ENCODE peak calls at places on chromosomes 5 and 9, in five cellular contexts. P, M, U, Z and V are unnamed samples.
A peak's percentile ranks its signal among the peaks of the same experiment; 100 is the strongest.

GRCh38 chr5:117872798-117873368 is 1115.5 kb downstream of the DTWD2 start:
- DNase-seq in Z (no peak), U (no peak), M (no peak), P (no peak), V (no peak)

GRCh38 chr5:143258559-143259253 is 144.8 kb downstream of the NR3C1 start:
- DNase-seq in U (peak; percentile 87), M (no peak), Z (no peak), P (no peak), V (no peak)

GRCh38 chr5:154857091-154857533 is 1.3 kb upstream of the CNOT8 start:
- DNase-seq in P (no peak), U (no peak), M (peak; percentile 87), Z (no peak), V (peak; percentile 97)

GRCh38 chr5:131979816-131980215 is 31.6 kb downstream of the ACSL6 start:
- DNase-seq in P (no peak), U (no peak), Z (no peak), M (no peak), V (peak; percentile 58)

GRCh38 chr5:19584131-19584530 is 403.9 kb downstream of the CDH18 start:
- DNase-seq in U (no peak), Z (no peak), M (no peak), P (no peak), V (no peak)

GRCh38 chr5:173016621-173017046 is 33.1 kb downstream of the ATP6V0E1 start:
- DNase-seq in M (no peak), U (peak; percentile 71), Z (peak; percentile 74), P (no peak), V (peak; percentile 24)

GRCh38 chr5:136043968-136044610 is 15.3 kb downstream of the TGFBI start:
- DNase-seq in P (peak; percentile 63), U (no peak), M (no peak), Z (no peak), V (no peak)

GRCh38 chr9:110446171-110446570 is 108.5 kb upstream of the TXNDC8 start:
- DNase-seq in P (no peak), Z (no peak), U (peak; percentile 22), M (no peak), V (no peak)

GRCh38 chr9:96242829-96243228 is 59.1 kb downstream of the HSD17B3 start:
- DNase-seq in Z (no peak), U (no peak), M (no peak), P (no peak), V (peak; percentile 59)

GRCh38 chr9:304519-305185 is 90.0 kb downstream of the DOCK8 start:
- DNase-seq in U (no peak), P (no peak), Z (no peak), M (no peak), V (no peak)

GRCh38 chr5:9519537-9519936 is 26.3 kb downstream of the SEMA5A start:
- DNase-seq in M (peak; percentile 17), P (no peak), Z (no peak), U (peak; percentile 28), V (no peak)

GRCh38 chr5:81767097-81767496 is 16.2 kb upstream of the SSBP2 start:
- DNase-seq in P (no peak), U (no peak), Z (no peak), M (no peak), V (no peak)

GRCh38 chr5:40332945-40333344 is 346.8 kb upstream of the PTGER4 start:
- DNase-seq in Z (no peak), M (no peak), P (no peak), U (no peak), V (no peak)

GRCh38 chr9:134204041-134204440 is 39.7 kb upstream of the RNU6ATAC start:
- DNase-seq in M (peak; percentile 7), U (no peak), P (peak; percentile 46), Z (no peak), V (no peak)

GRCh38 chr9:85430659-85431370 is 310.9 kb downstream of the AGTPBP1 start:
- DNase-seq in M (no peak), P (no peak), Z (peak; percentile 82), U (no peak), V (no peak)

GRCh38 chr9:93896496-93897033 is 58.6 kb downstream of the BARX1 start:
- DNase-seq in M (peak; percentile 2), P (peak; percentile 46), U (no peak), Z (peak; percentile 17), V (no peak)

GRCh38 chr5:38825494-38825893 is 20.3 kb upstream of the OSMR start:
- DNase-seq in U (peak; percentile 51), P (no peak), M (no peak), Z (no peak), V (no peak)
- H3K4me3 ChIP-seq in U (no peak overlapping the region), P (no peak overlapping the region), M (no peak overlapping the region), Z (no peak overlapping the region), V (no peak overlapping the region)

GRCh38 chr9:136695435-136695895 is 8.2 kb upstream of the AGPAT2 start:
- DNase-seq in P (no peak), M (no peak), Z (no peak), U (no peak), V (no peak)
- TF ChIP-seq POLR2A in P (no peak), M (no peak), Z (no peak), U (no peak), V (no peak)

GRCh38 chr9:20135119-20135697 is 346.4 kb upstream of the SLC24A2 start:
- DNase-seq in Z (no peak), U (no peak), M (no peak), P (no peak), V (no peak)

GRCh38 chr9:20139755-20140154 is 350.9 kb upstream of the SLC24A2 start:
- DNase-seq in P (no peak), M (no peak), Z (no peak), U (no peak), V (no peak)

DNA sequence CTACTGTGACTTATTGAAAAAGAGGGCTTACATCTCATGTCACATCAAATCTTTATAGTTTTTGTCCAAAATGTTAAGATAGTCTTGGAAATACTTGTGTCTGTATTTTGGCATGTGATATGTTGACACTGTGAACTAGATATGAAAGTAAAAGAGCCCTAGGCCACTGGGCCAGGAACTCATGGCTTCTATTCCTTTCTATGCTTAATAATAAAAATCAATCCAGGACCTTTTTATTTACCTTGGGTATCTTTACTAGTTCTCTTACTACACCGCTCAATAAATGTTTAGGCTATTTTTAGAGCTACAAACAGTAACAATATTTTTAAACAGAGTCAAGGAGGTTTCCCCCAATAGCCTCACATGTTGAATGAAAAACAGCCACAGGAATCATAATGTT is 348.6 kb upstream of the SLC24A2 start:
- DNase-seq in Z (no peak), U (no peak), M (no peak), P (no peak), V (no peak)
- H3K4me3 ChIP-seq in Z (no peak overlapping the region), U (no peak overlapping the region), M (no peak overlapping the region), P (no peak overlapping the region), V (no peak overlapping the region)

GRCh38 chr5:163460562-163461176 is at the start of gene HMMR:
- DNase-seq in U (peak; percentile 23), M (no peak), P (no peak), Z (no peak), V (no peak)
- TF ChIP-seq POLR2A in U (no peak), M (no peak), P (no peak), Z (no peak), V (no peak)

GRCh38 chr5:56481998-56482698 is 249.0 kb upstream of the ANKRD55 start:
- DNase-seq in P (no peak), M (no peak), Z (no peak), U (no peak), V (no peak)
- H3K4me3 ChIP-seq in P (peak overlapping the region; percentile 54), M (peak overlapping the region; percentile 64), Z (peak overlapping the region; percentile 61), U (no peak overlapping the region), V (no peak overlapping the region)